ENCODE peak calls at places on chromosomes 2 and 18, in five cellular contexts. One of them, this sample, is unnamed.

GRCh38 chr2:195559431-195559914 is 97.6 kb upstream of the SLC39A10 start:
- DNase-seq in CD4-positive, alpha-beta T cell: peak; percentile 82
- DNase-seq in fibroblast of pulmonary artery: peak; percentile 98
- DNase-seq in brain microvascular endothelial cell: peak; percentile 74
- DNase-seq in prostate gland: no peak
- DNase-seq in this sample: peak; percentile 89

GRCh38 chr2:150188177-150188576 is 299.3 kb downstream of the RND3 start:
- DNase-seq in CD4-positive, alpha-beta T cell: no peak
- DNase-seq in brain microvascular endothelial cell: no peak
- DNase-seq in fibroblast of pulmonary artery: no peak
- DNase-seq in prostate gland: no peak
- DNase-seq in this sample: peak; percentile 21

GRCh38 chr2:9097239-9097638 is 93.8 kb upstream of the MBOAT2 start:
- DNase-seq in prostate gland: no peak
- DNase-seq in CD4-positive, alpha-beta T cell: no peak
- DNase-seq in brain microvascular endothelial cell: no peak
- DNase-seq in fibroblast of pulmonary artery: no peak
- DNase-seq in this sample: no peak

GRCh38 chr2:42922790-42923631 is 130.6 kb upstream of the HAAO start:
- DNase-seq in brain microvascular endothelial cell: peak; percentile 63
- DNase-seq in CD4-positive, alpha-beta T cell: no peak
- DNase-seq in prostate gland: no peak
- DNase-seq in fibroblast of pulmonary artery: peak; percentile 86
- DNase-seq in this sample: peak; percentile 90

GRCh38 chr2:138724296-138724695 is 55.9 kb downstream of the NXPH2 start:
- DNase-seq in CD4-positive, alpha-beta T cell: no peak
- DNase-seq in prostate gland: no peak
- DNase-seq in fibroblast of pulmonary artery: no peak
- DNase-seq in brain microvascular endothelial cell: no peak
- DNase-seq in this sample: no peak

GRCh38 chr2:124112966-124113365 is 87.9 kb downstream of the CNTNAP5 start:
- DNase-seq in prostate gland: no peak
- DNase-seq in CD4-positive, alpha-beta T cell: no peak
- DNase-seq in fibroblast of pulmonary artery: peak; percentile 87
- DNase-seq in brain microvascular endothelial cell: peak; percentile 0
- DNase-seq in this sample: peak; percentile 76

GRCh38 chr2:1572638-1573037 is 159.4 kb downstream of the TPO start:
- DNase-seq in fibroblast of pulmonary artery: peak; percentile 55
- DNase-seq in brain microvascular endothelial cell: peak; percentile 66
- DNase-seq in prostate gland: no peak
- DNase-seq in CD4-positive, alpha-beta T cell: no peak
- DNase-seq in this sample: no peak

GRCh38 chr2:118993392-118993752 is 51.4 kb downstream of the MARCO start:
- DNase-seq in fibroblast of pulmonary artery: no peak
- DNase-seq in brain microvascular endothelial cell: no peak
- DNase-seq in prostate gland: no peak
- DNase-seq in CD4-positive, alpha-beta T cell: no peak
- DNase-seq in this sample: no peak

GRCh38 chr2:189512879-189513278 is 67.7 kb downstream of the SLC40A1 start:
- DNase-seq in fibroblast of pulmonary artery: no peak
- DNase-seq in brain microvascular endothelial cell: no peak
- DNase-seq in prostate gland: no peak
- DNase-seq in CD4-positive, alpha-beta T cell: no peak
- DNase-seq in this sample: no peak

GRCh38 chr2:191366199-191366598 is 121.0 kb downstream of the MYO1B start:
- DNase-seq in prostate gland: no peak
- DNase-seq in CD4-positive, alpha-beta T cell: no peak
- DNase-seq in fibroblast of pulmonary artery: peak; percentile 34
- DNase-seq in brain microvascular endothelial cell: peak; percentile 76
- DNase-seq in this sample: no peak

GRCh38 chr2:167190053-167190452 is 301.8 kb downstream of the XIRP2 start:
- DNase-seq in CD4-positive, alpha-beta T cell: no peak
- DNase-seq in fibroblast of pulmonary artery: peak; percentile 71
- DNase-seq in brain microvascular endothelial cell: peak; percentile 46
- DNase-seq in prostate gland: no peak
- DNase-seq in this sample: no peak

GRCh38 chr2:85601771-85602475 is 575 bp downstream of the TMEM150A start:
- DNase-seq in CD4-positive, alpha-beta T cell: no peak
- DNase-seq in fibroblast of pulmonary artery: peak; percentile 58
- DNase-seq in brain microvascular endothelial cell: no peak
- DNase-seq in prostate gland: peak; percentile 64
- DNase-seq in this sample: no peak

GRCh38 chr2:238370482-238371372 is 50.4 kb downstream of the TRAF3IP1 start:
- DNase-seq in CD4-positive, alpha-beta T cell: peak; percentile 30
- DNase-seq in fibroblast of pulmonary artery: peak; percentile 81
- DNase-seq in brain microvascular endothelial cell: peak; percentile 67
- DNase-seq in prostate gland: peak; percentile 53
- DNase-seq in this sample: peak; percentile 30

GRCh38 chr2:118577202-118577601 is 270.2 kb downstream of the EN1 start:
- DNase-seq in brain microvascular endothelial cell: no peak
- DNase-seq in CD4-positive, alpha-beta T cell: no peak
- DNase-seq in prostate gland: no peak
- DNase-seq in fibroblast of pulmonary artery: no peak
- DNase-seq in this sample: no peak

GRCh38 chr2:106160786-106161261 is 33.3 kb downstream of the UXS1 start:
- DNase-seq in prostate gland: no peak
- DNase-seq in brain microvascular endothelial cell: no peak
- DNase-seq in CD4-positive, alpha-beta T cell: peak; percentile 24
- DNase-seq in fibroblast of pulmonary artery: no peak
- DNase-seq in this sample: no peak

GRCh38 chr2:83253848-83254247 is 1205.2 kb downstream of the SUCLG1 start:
- DNase-seq in fibroblast of pulmonary artery: no peak
- DNase-seq in brain microvascular endothelial cell: no peak
- DNase-seq in CD4-positive, alpha-beta T cell: no peak
- DNase-seq in prostate gland: no peak
- DNase-seq in this sample: no peak

GRCh38 chr2:48824116-48824515 is 68.6 kb upstream of the LHCGR start:
- DNase-seq in prostate gland: no peak
- DNase-seq in CD4-positive, alpha-beta T cell: no peak
- DNase-seq in brain microvascular endothelial cell: no peak
- DNase-seq in fibroblast of pulmonary artery: no peak
- DNase-seq in this sample: no peak

GRCh38 chr18:11411021-11411420 is 198.4 kb upstream of the SLC35G4 start:
- DNase-seq in brain microvascular endothelial cell: no peak
- DNase-seq in prostate gland: no peak
- DNase-seq in fibroblast of pulmonary artery: no peak
- DNase-seq in CD4-positive, alpha-beta T cell: no peak
- DNase-seq in this sample: no peak

GRCh38 chr2:151632993-151633592 is 101.2 kb downstream of the NEB start:
- DNase-seq in brain microvascular endothelial cell: no peak
- DNase-seq in fibroblast of pulmonary artery: peak; percentile 45
- DNase-seq in prostate gland: no peak
- DNase-seq in CD4-positive, alpha-beta T cell: no peak
- DNase-seq in this sample: peak; percentile 7

GRCh38 chr2:31414601-31415241 is at the start of gene XDH:
- DNase-seq in fibroblast of pulmonary artery: no peak
- DNase-seq in brain microvascular endothelial cell: no peak
- DNase-seq in prostate gland: no peak
- DNase-seq in CD4-positive, alpha-beta T cell: no peak
- DNase-seq in this sample: peak; percentile 59

GRCh38 chr2:216216951-216217903 is 108.1 kb downstream of the XRCC5 start:
- DNase-seq in brain microvascular endothelial cell: peak; percentile 59
- DNase-seq in prostate gland: no peak
- DNase-seq in fibroblast of pulmonary artery: peak; percentile 55
- DNase-seq in CD4-positive, alpha-beta T cell: no peak
- DNase-seq in this sample: no peak

GRCh38 chr2:44553456-44553855 is 191.7 kb downstream of the CAMKMT start:
- DNase-seq in CD4-positive, alpha-beta T cell: no peak
- DNase-seq in fibroblast of pulmonary artery: peak; percentile 62
- DNase-seq in prostate gland: no peak
- DNase-seq in brain microvascular endothelial cell: peak; percentile 70
- DNase-seq in this sample: peak; percentile 63

GRCh38 chr2:98333922-98334321 is 12.3 kb upstream of the CNGA3 start:
- DNase-seq in brain microvascular endothelial cell: no peak
- DNase-seq in prostate gland: no peak
- DNase-seq in fibroblast of pulmonary artery: peak; percentile 4
- DNase-seq in CD4-positive, alpha-beta T cell: no peak
- DNase-seq in this sample: no peak

GRCh38 chr18:79571221-79572092 is 108.1 kb upstream of the CTDP1 start:
- DNase-seq in CD4-positive, alpha-beta T cell: no peak
- DNase-seq in fibroblast of pulmonary artery: no peak
- DNase-seq in brain microvascular endothelial cell: no peak
- DNase-seq in prostate gland: no peak
- DNase-seq in this sample: no peak

GRCh38 chr18:63290456-63291200 is 28.9 kb downstream of the BCL2 start:
- DNase-seq in prostate gland: no peak
- DNase-seq in CD4-positive, alpha-beta T cell: peak; percentile 18
- DNase-seq in fibroblast of pulmonary artery: no peak
- DNase-seq in brain microvascular endothelial cell: no peak
- DNase-seq in this sample: no peak

GRCh38 chr2:112916145-112916571 is 5.2 kb downstream of the IL37 start:
- DNase-seq in prostate gland: no peak
- DNase-seq in fibroblast of pulmonary artery: no peak
- DNase-seq in CD4-positive, alpha-beta T cell: no peak
- DNase-seq in brain microvascular endothelial cell: no peak
- DNase-seq in this sample: no peak

DNA sequence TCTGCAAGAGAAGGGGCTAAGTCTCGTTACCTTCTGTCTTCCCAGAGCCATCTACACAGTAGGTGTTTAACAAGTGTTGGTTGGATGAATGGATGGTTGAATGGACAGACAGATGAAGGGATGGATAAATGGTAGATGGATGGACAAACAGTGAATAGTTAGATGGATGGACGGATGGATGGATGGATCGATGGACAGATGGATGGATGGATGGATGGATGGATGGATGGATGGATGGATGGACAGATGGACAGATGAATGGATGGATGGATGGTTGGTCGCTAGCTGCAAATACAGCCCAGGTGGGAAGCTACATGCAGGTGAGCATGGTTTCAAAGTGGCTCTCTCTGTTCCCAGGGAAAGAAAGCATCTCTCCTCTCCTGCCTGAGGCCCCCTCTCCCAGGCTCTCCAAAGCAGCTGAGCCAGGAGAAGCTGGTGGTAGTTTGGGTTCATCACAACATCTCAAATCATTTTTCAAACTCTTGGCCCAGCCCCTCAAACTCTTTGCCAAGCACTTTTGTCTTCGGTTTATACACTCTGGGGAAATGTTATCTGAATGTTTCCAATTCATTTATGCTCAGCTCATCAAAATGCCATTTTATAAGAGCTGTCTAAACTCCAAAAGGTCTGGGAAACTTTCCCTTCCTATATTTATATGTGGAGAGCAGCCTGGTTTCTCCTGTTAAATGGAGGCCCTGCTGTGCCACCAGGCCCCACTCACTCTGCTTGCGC is 192.7 kb downstream of the ANAPC1 start:
- DNase-seq in fibroblast of pulmonary artery: no peak
- DNase-seq in brain microvascular endothelial cell: no peak
- DNase-seq in CD4-positive, alpha-beta T cell: no peak
- DNase-seq in prostate gland: no peak
- DNase-seq in this sample: no peak
- TF ChIP-seq CTCF in fibroblast of pulmonary artery: no peak
- TF ChIP-seq CTCF in brain microvascular endothelial cell: no peak
- TF ChIP-seq CTCF in CD4-positive, alpha-beta T cell: no peak
- TF ChIP-seq CTCF in prostate gland: no peak
- TF ChIP-seq CTCF in this sample: no peak

DNA sequence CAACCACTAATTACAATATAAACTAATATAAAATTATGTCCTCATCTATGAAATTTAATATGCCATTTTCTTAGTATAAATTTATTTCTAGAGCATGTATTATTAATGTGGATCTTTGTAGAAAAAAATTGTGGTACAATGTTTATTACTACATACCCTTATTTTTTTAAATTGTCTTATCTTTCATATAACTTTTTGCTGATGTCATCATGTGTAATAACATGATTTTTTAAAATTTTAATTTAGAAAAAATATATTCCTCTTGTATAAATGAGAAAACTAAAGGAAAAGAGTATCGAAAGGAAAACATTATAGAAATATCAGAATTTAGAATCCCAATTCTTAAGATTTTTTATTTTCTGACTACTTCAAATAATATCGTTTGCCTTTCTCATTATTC is 49.9 kb downstream of the SCN2A start:
- DNase-seq in fibroblast of pulmonary artery: no peak
- DNase-seq in CD4-positive, alpha-beta T cell: no peak
- DNase-seq in brain microvascular endothelial cell: no peak
- DNase-seq in prostate gland: no peak
- DNase-seq in this sample: no peak
- TF ChIP-seq CTCF in fibroblast of pulmonary artery: no peak
- TF ChIP-seq CTCF in CD4-positive, alpha-beta T cell: no peak
- TF ChIP-seq CTCF in brain microvascular endothelial cell: no peak
- TF ChIP-seq CTCF in prostate gland: no peak
- TF ChIP-seq CTCF in this sample: no peak

GRCh38 chr2:114111329-114111728 is 221.4 kb downstream of the ACTR3 start:
- DNase-seq in prostate gland: no peak
- DNase-seq in fibroblast of pulmonary artery: no peak
- DNase-seq in brain microvascular endothelial cell: no peak
- DNase-seq in CD4-positive, alpha-beta T cell: no peak
- DNase-seq in this sample: no peak

GRCh38 chr2:114118088-114118487 is 228.2 kb downstream of the ACTR3 start:
- DNase-seq in prostate gland: no peak
- DNase-seq in brain microvascular endothelial cell: no peak
- DNase-seq in CD4-positive, alpha-beta T cell: no peak
- DNase-seq in fibroblast of pulmonary artery: no peak
- DNase-seq in this sample: no peak

GRCh38 chr2:114108819-114109416 is 219.0 kb downstream of the ACTR3 start:
- DNase-seq in brain microvascular endothelial cell: no peak
- DNase-seq in CD4-positive, alpha-beta T cell: no peak
- DNase-seq in fibroblast of pulmonary artery: no peak
- DNase-seq in prostate gland: no peak
- DNase-seq in this sample: no peak

GRCh38 chr2:114113527-114113926 is 223.6 kb downstream of the ACTR3 start:
- DNase-seq in fibroblast of pulmonary artery: no peak
- DNase-seq in prostate gland: no peak
- DNase-seq in CD4-positive, alpha-beta T cell: no peak
- DNase-seq in brain microvascular endothelial cell: no peak
- DNase-seq in this sample: no peak
- TF ChIP-seq CTCF in fibroblast of pulmonary artery: no peak
- TF ChIP-seq CTCF in prostate gland: no peak
- TF ChIP-seq CTCF in CD4-positive, alpha-beta T cell: no peak
- TF ChIP-seq CTCF in brain microvascular endothelial cell: no peak
- TF ChIP-seq CTCF in this sample: no peak

DNA sequence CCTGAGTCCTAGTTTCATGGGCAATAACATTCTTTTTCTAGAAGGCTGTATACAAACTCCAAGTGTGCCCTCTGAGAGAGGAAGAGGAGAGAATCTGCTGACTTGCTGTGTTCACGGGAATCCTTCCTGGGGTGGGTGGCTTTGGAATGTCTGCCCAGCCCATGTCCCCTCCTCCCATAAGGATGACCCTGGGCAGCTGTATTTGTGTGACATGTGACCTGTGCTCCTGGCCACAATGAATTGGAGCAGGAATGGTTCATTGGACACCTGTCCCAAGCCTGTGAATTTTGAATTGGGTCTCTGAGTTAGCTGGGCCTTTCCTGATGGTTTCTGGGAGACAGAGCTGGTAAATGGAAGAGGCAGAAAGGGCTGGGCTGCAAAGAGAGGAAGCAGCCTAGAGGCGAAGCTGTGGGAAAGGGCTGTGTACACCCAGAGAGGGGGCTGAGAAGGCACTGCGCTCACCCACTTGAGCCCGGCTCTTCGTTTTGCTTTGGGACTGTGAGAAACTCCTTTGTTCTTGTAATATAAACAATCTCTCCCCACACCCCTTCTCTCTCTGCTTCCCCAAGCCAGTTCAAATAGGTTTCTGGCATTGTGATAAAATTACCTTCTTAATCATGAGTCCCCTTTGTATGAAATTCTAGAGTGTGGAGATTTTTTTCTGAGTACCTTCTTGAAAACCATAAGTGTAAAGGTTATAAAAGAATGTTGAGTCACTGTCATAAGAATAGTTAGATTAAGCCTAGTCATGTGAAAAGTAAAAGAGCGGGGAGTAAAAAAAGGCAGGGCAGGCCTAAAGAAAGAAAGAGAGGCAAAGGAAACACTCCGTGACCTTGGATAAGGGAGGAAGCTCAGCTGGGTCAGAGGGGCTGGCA is 49.8 kb downstream of the SLC4A5 start:
- DNase-seq in fibroblast of pulmonary artery: no peak
- DNase-seq in brain microvascular endothelial cell: no peak
- DNase-seq in prostate gland: no peak
- DNase-seq in CD4-positive, alpha-beta T cell: no peak
- DNase-seq in this sample: no peak
- TF ChIP-seq CTCF in fibroblast of pulmonary artery: no peak
- TF ChIP-seq CTCF in brain microvascular endothelial cell: no peak
- TF ChIP-seq CTCF in prostate gland: no peak
- TF ChIP-seq CTCF in CD4-positive, alpha-beta T cell: no peak
- TF ChIP-seq CTCF in this sample: no peak